ENCODE peak calls at places on chromosomes 4 and X, in four cellular contexts. Y is IMR-90, U is H9, B is H1. G is an unnamed sample. For H3K4me1, the result is how much of the 10 kb centered on the place peaks cover.

GRCh38 chr4:151198748-151199147 is 78.2 kb upstream of the PRSS48 start:
- DNase-seq in U (no peak), Y (peak), B (no peak), G (no peak)

GRCh38 chr4:102328045-102328444 is 17.2 kb downstream of the SLC39A8 start:
- DNase-seq in U (no peak), Y (no peak), B (no peak), G (peak)

GRCh38 chr4:183429489-183429888 is 14.9 kb upstream of the CDKN2AIP start:
- DNase-seq in Y (no peak), B (no peak), U (peak), G (no peak)

GRCh38 chr4:99863804-99864203 is 30.4 kb downstream of the LAMTOR3 start:
- DNase-seq in B (no peak), U (no peak), Y (peak), G (peak)

GRCh38 chr4:113411496-113411938 is 350.0 kb downstream of the CAMK2D start:
- DNase-seq in B (no peak), U (no peak), Y (peak), G (no peak)

GRCh38 chr4:20646287-20646686 is 54.0 kb upstream of the PACRGL start:
- DNase-seq in B (no peak), U (no peak), Y (no peak), G (no peak)

GRCh38 chr4:55866290-55866907 is 13.0 kb downstream of the EXOC1 start:
- DNase-seq in B (no peak), U (no peak), Y (peak), G (peak)

GRCh38 chrX:127606590-127606989 is 445.6 kb downstream of the ACTRT1 start:
- DNase-seq in U (no peak), Y (no peak), B (no peak), G (no peak)

GRCh38 chr4:29309050-29309449 is 1411.1 kb upstream of the PCDH7 start:
- DNase-seq in Y (peak), B (no peak), U (no peak), G (no peak)

GRCh38 chrX:18897611-18898010 is 86.3 kb downstream of the PHKA2 start:
- DNase-seq in Y (no peak), U (no peak), B (no peak), G (no peak)

GRCh38 chrX:52082578-52082977 is 13.6 kb upstream of the MAGED4B start:
- DNase-seq in Y (no peak), U (no peak), B (no peak), G (no peak)

GRCh38 chrX:103791826-103792458 is 15.3 kb downstream of the PLP1 start:
- DNase-seq in U (no peak), B (no peak), Y (peak), G (no peak)

GRCh38 chrX:148811236-148811635 is 310.8 kb downstream of the AFF2 start:
- DNase-seq in Y (peak), U (no peak), B (no peak), G (no peak)

GRCh38 chr4:143251781-143252180 is 67.1 kb downstream of the USP38 start:
- DNase-seq in B (no peak), U (no peak), Y (peak), G (no peak)

DNA sequence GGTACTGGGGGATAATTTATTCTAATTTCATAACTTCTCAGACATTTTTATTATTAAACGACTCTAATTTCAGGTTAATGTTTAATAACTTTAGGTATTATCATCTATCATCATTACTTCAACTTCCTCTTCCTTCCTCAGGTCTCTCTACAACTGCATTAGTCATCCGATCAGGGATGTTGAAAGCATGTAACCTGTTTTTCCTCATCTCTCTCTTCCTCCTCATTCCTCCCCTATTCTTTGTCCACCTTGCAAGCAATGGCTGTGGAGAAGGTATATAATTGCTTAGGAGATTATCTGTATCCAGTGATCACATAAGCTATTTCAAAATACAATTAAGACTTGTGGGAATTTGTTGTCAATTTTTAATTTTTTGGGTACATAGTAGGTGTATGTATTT is 632.6 kb upstream of the DIAPH2 start:
- DNase-seq in Y (no peak), U (no peak), B (no peak), G (no peak)
- H3K56ac ChIP-seq in Y (no peak), U (no peak), B (no peak), G (no peak)

GRCh38 chrX:66014084-66014483 is 25.8 kb downstream of the VSIG4 start:
- DNase-seq in B (no peak), U (no peak), Y (no peak), G (no peak)
- H3K4me1 ChIP-seq in B (under half), U (under half), Y (under half), G (under half)

GRCh38 chr4:84878090-84878489 is 88.4 kb downstream of the WDFY3 start:
- DNase-seq in U (no peak), B (no peak), Y (peak), G (peak)

GRCh38 chr4:84879651-84880200 is 86.8 kb downstream of the WDFY3 start:
- DNase-seq in U (no peak), B (no peak), Y (peak), G (no peak)

GRCh38 chr4:84875636-84876371 is 90.7 kb downstream of the WDFY3 start:
- DNase-seq in U (no peak), B (no peak), Y (peak), G (peak)

GRCh38 chr4:84877051-84877833 is 89.2 kb downstream of the WDFY3 start:
- DNase-seq in Y (no peak), U (no peak), B (no peak), G (peak)

GRCh38 chr4:84878541-84878940 is 87.9 kb downstream of the WDFY3 start:
- DNase-seq in Y (peak), U (no peak), B (no peak), G (no peak)
- H3K56ac ChIP-seq in Y (no peak), U (no peak), B (no peak), G (no peak)

GRCh38 chr4:128310266-128310697 is 22.7 kb upstream of the PGRMC2 start:
- DNase-seq in B (peak), U (peak), Y (no peak), G (peak)
- H3K4me1 ChIP-seq in B (under half), U (under half), Y (under half), G (under half)

GRCh38 chrX:45714864-45715263 is 514.2 kb upstream of the DIPK2B start:
- DNase-seq in B (no peak), U (no peak), Y (peak), G (no peak)

GRCh38 chrX:45711231-45711630 is 510.6 kb upstream of the DIPK2B start:
- DNase-seq in B (no peak), Y (peak), U (no peak), G (no peak)

GRCh38 chrX:45712067-45712466 is 511.4 kb upstream of the DIPK2B start:
- DNase-seq in B (no peak), U (no peak), Y (peak), G (no peak)

GRCh38 chrX:45710081-45710801 is 509.6 kb upstream of the DIPK2B start:
- DNase-seq in B (no peak), Y (peak), U (no peak), G (no peak)

DNA sequence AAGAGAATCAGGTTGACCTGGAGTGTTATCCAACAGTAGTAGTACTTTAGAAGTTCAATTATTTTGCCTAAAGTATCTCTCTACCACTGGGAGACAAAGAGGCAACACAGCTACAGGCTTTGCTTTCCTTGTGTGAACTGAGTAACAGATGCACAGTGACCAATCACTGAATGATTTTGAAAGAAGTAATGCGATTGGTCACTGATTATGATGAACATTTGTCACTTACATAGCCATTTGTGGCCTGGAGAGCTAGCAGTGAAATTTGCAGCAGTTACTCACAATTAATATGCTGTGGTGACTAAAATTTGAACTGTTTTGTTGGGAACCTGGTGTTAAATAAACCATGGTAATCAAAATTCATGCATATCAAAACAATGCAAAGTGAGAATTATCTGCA is 508.7 kb upstream of the DIPK2B start:
- DNase-seq in Y (peak), U (no peak), B (no peak), G (no peak)
- H3K56ac ChIP-seq in Y (peak), U (no peak), B (no peak), G (no peak)

GRCh38 chr4:109645874-109646591 is 57.2 kb downstream of the CASP6 start:
- DNase-seq in Y (no peak), U (no peak), B (no peak), G (no peak)

GRCh38 chr4:109648266-109648996 is 54.8 kb downstream of the CASP6 start:
- DNase-seq in U (no peak), Y (no peak), B (no peak), G (no peak)

GRCh38 chr4:109649872-109650271 is 53.4 kb downstream of the CASP6 start:
- DNase-seq in Y (no peak), U (no peak), B (no peak), G (no peak)

GRCh38 chr4:109648997-109649575 is 54.2 kb downstream of the CASP6 start:
- DNase-seq in B (no peak), U (no peak), Y (no peak), G (no peak)
- H3K4me1 ChIP-seq in B (under half), U (under half), Y (under half), G (under half)

GRCh38 chr4:123783936-123784335 is 387.3 kb downstream of the SPRY1 start:
- DNase-seq in B (no peak), Y (peak), U (no peak), G (no peak)

GRCh38 chr4:123786159-123786915 is 389.7 kb downstream of the SPRY1 start:
- DNase-seq in Y (no peak), B (no peak), U (no peak), G (no peak)

GRCh38 chr4:123786955-123787354 is 390.4 kb downstream of the SPRY1 start:
- DNase-seq in B (no peak), U (no peak), Y (peak), G (no peak)

GRCh38 chr4:123784626-123785025 is 388.0 kb downstream of the SPRY1 start:
- DNase-seq in B (no peak), U (no peak), Y (no peak), G (no peak)

GRCh38 chr4:123785515-123785914 is 388.9 kb downstream of the SPRY1 start:
- DNase-seq in B (peak), Y (peak), U (peak), G (peak)
- H3K56ac ChIP-seq in B (no peak), Y (no peak), U (no peak), G (no peak)

GRCh38 chr4:1247811-1248261 is 1.1 kb downstream of the CTBP1 start:
- DNase-seq in B (peak), Y (no peak), U (peak), G (no peak)

GRCh38 chr4:1246901-1247810 is 1.8 kb downstream of the CTBP1 start:
- DNase-seq in U (peak), Y (no peak), B (peak), G (peak)

GRCh38 chr4:1249148-1249730 is 309 bp upstream of the CTBP1 start:
- DNase-seq in Y (peak), B (peak), U (peak), G (peak)

GRCh38 chr4:1249731-1250526 is 999 bp upstream of the CTBP1 start:
- DNase-seq in B (peak), Y (no peak), U (peak), G (no peak)

GRCh38 chr4:1248262-1249147 is at the start of gene CTBP1:
- DNase-seq in U (peak), B (peak), Y (peak), G (peak)
- H3K4me1 ChIP-seq in U (under half), B (under half), Y (under half), G (under half)

G was measured in mesendoderm.